ENCODE peak calls at places on chromosomes 4 and X, in eight cellular contexts. One of them, this sample, is unnamed.

GRCh38 chrX:111581086-111581485 is 69.6 kb downstream of the SERTM2 start:
- DNase-seq in astrocyte of the spinal cord: peak
- DNase-seq in fibroblast of mammary gland: no peak
- DNase-seq in cardiac fibroblast: no peak
- DNase-seq in right lobe of liver: no peak
- DNase-seq in AG04450: no peak
- DNase-seq in IMR-90: no peak
- DNase-seq in effector memory CD4-positive, alpha-beta T cell: no peak
- DNase-seq in this sample: no peak

GRCh38 chr4:130031858-130032257 is 935.9 kb downstream of the C4orf33 start:
- DNase-seq in astrocyte of the spinal cord: no peak
- DNase-seq in effector memory CD4-positive, alpha-beta T cell: no peak
- DNase-seq in IMR-90: no peak
- DNase-seq in AG04450: no peak
- DNase-seq in right lobe of liver: no peak
- DNase-seq in fibroblast of mammary gland: no peak
- DNase-seq in cardiac fibroblast: no peak
- DNase-seq in this sample: no peak

GRCh38 chr4:36244257-36245084 is at the start of gene ARAP2:
- DNase-seq in AG04450: no peak
- DNase-seq in IMR-90: peak
- DNase-seq in fibroblast of mammary gland: peak
- DNase-seq in astrocyte of the spinal cord: peak
- DNase-seq in cardiac fibroblast: peak
- DNase-seq in right lobe of liver: peak
- DNase-seq in effector memory CD4-positive, alpha-beta T cell: peak
- DNase-seq in this sample: no peak

GRCh38 chr4:38266616-38267015 is 306.4 kb downstream of the PTTG2 start:
- DNase-seq in right lobe of liver: no peak
- DNase-seq in fibroblast of mammary gland: peak
- DNase-seq in IMR-90: peak
- DNase-seq in astrocyte of the spinal cord: peak
- DNase-seq in cardiac fibroblast: no peak
- DNase-seq in effector memory CD4-positive, alpha-beta T cell: no peak
- DNase-seq in AG04450: no peak
- DNase-seq in this sample: no peak

GRCh38 chr4:119628281-119629141 is at the start of gene PDE5A:
- DNase-seq in astrocyte of the spinal cord: peak
- DNase-seq in effector memory CD4-positive, alpha-beta T cell: peak
- DNase-seq in right lobe of liver: peak
- DNase-seq in IMR-90: peak
- DNase-seq in AG04450: peak
- DNase-seq in cardiac fibroblast: peak
- DNase-seq in fibroblast of mammary gland: peak
- DNase-seq in this sample: peak

GRCh38 chr4:2247128-2248043 is 5.5 kb upstream of the HAUS3 start:
- DNase-seq in effector memory CD4-positive, alpha-beta T cell: no peak
- DNase-seq in right lobe of liver: peak
- DNase-seq in AG04450: no peak
- DNase-seq in cardiac fibroblast: no peak
- DNase-seq in IMR-90: no peak
- DNase-seq in fibroblast of mammary gland: no peak
- DNase-seq in astrocyte of the spinal cord: no peak
- DNase-seq in this sample: no peak

GRCh38 chrX:118058924-118059323 is 57.7 kb downstream of the KLHL13 start:
- DNase-seq in effector memory CD4-positive, alpha-beta T cell: no peak
- DNase-seq in astrocyte of the spinal cord: no peak
- DNase-seq in AG04450: no peak
- DNase-seq in right lobe of liver: no peak
- DNase-seq in cardiac fibroblast: no peak
- DNase-seq in fibroblast of mammary gland: no peak
- DNase-seq in IMR-90: peak
- DNase-seq in this sample: no peak

GRCh38 chr4:71814433-71814832 is 30.6 kb upstream of the GC start:
- DNase-seq in right lobe of liver: no peak
- DNase-seq in effector memory CD4-positive, alpha-beta T cell: no peak
- DNase-seq in fibroblast of mammary gland: no peak
- DNase-seq in astrocyte of the spinal cord: no peak
- DNase-seq in AG04450: no peak
- DNase-seq in cardiac fibroblast: no peak
- DNase-seq in IMR-90: no peak
- DNase-seq in this sample: no peak

GRCh38 chrX:20665441-20665840 is 398.7 kb upstream of the RPS6KA3 start:
- DNase-seq in cardiac fibroblast: no peak
- DNase-seq in right lobe of liver: no peak
- DNase-seq in effector memory CD4-positive, alpha-beta T cell: no peak
- DNase-seq in IMR-90: no peak
- DNase-seq in astrocyte of the spinal cord: no peak
- DNase-seq in fibroblast of mammary gland: no peak
- DNase-seq in AG04450: no peak
- DNase-seq in this sample: no peak

GRCh38 chr4:37976513-37976912 is 16.3 kb downstream of the PTTG2 start:
- DNase-seq in cardiac fibroblast: peak
- DNase-seq in right lobe of liver: no peak
- DNase-seq in astrocyte of the spinal cord: peak
- DNase-seq in fibroblast of mammary gland: no peak
- DNase-seq in IMR-90: no peak
- DNase-seq in effector memory CD4-positive, alpha-beta T cell: no peak
- DNase-seq in AG04450: no peak
- DNase-seq in this sample: no peak

GRCh38 chrX:129779747-129780146 is at the start of gene SASH3:
- DNase-seq in IMR-90: no peak
- DNase-seq in cardiac fibroblast: no peak
- DNase-seq in right lobe of liver: peak
- DNase-seq in AG04450: no peak
- DNase-seq in effector memory CD4-positive, alpha-beta T cell: peak
- DNase-seq in astrocyte of the spinal cord: no peak
- DNase-seq in fibroblast of mammary gland: no peak
- DNase-seq in this sample: peak

GRCh38 chrX:151912221-151912620 is 468 bp upstream of the MAGEA4 start:
- DNase-seq in fibroblast of mammary gland: no peak
- DNase-seq in AG04450: no peak
- DNase-seq in right lobe of liver: no peak
- DNase-seq in IMR-90: no peak
- DNase-seq in astrocyte of the spinal cord: no peak
- DNase-seq in cardiac fibroblast: no peak
- DNase-seq in effector memory CD4-positive, alpha-beta T cell: no peak
- DNase-seq in this sample: no peak

GRCh38 chr4:128782076-128782715 is 27.3 kb upstream of the JADE1 start:
- DNase-seq in right lobe of liver: peak
- DNase-seq in fibroblast of mammary gland: no peak
- DNase-seq in AG04450: no peak
- DNase-seq in astrocyte of the spinal cord: no peak
- DNase-seq in cardiac fibroblast: no peak
- DNase-seq in effector memory CD4-positive, alpha-beta T cell: peak
- DNase-seq in IMR-90: peak
- DNase-seq in this sample: peak

GRCh38 chr4:94534401-94535312 is 82.9 kb downstream of the PDLIM5 start:
- DNase-seq in AG04450: no peak
- DNase-seq in astrocyte of the spinal cord: no peak
- DNase-seq in right lobe of liver: no peak
- DNase-seq in effector memory CD4-positive, alpha-beta T cell: no peak
- DNase-seq in fibroblast of mammary gland: no peak
- DNase-seq in cardiac fibroblast: no peak
- DNase-seq in IMR-90: no peak
- DNase-seq in this sample: no peak

GRCh38 chr4:78186597-78187543 is 129.7 kb downstream of the FRAS1 start:
- DNase-seq in effector memory CD4-positive, alpha-beta T cell: no peak
- DNase-seq in cardiac fibroblast: no peak
- DNase-seq in AG04450: no peak
- DNase-seq in astrocyte of the spinal cord: no peak
- DNase-seq in right lobe of liver: no peak
- DNase-seq in IMR-90: no peak
- DNase-seq in fibroblast of mammary gland: no peak
- DNase-seq in this sample: no peak

GRCh38 chr4:181962321-181962720 is 280.9 kb upstream of the TENM3 start:
- DNase-seq in IMR-90: no peak
- DNase-seq in astrocyte of the spinal cord: no peak
- DNase-seq in fibroblast of mammary gland: peak
- DNase-seq in AG04450: no peak
- DNase-seq in cardiac fibroblast: peak
- DNase-seq in effector memory CD4-positive, alpha-beta T cell: no peak
- DNase-seq in right lobe of liver: no peak
- DNase-seq in this sample: no peak

DNA sequence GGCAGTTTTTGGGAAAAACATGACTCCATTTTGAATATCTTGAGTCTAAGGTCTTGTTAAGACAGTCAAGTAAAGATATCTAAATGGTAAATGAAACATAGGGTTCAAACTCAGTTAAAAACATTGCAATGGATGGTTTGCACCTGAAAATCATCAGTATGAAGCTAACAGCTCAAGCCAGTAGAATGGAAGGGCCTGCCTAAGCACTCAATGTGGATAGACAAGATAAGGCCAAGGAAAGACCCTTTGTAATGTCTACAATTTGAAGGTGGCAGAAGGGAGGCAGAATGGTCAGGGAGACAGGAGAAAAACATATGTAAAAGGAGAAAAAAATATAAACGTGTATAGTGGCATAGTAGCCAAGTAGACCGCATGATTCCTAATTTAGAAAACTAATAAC is 78.2 kb downstream of the REELD1 start:
- DNase-seq in right lobe of liver: no peak
- DNase-seq in effector memory CD4-positive, alpha-beta T cell: no peak
- DNase-seq in IMR-90: no peak
- DNase-seq in fibroblast of mammary gland: no peak
- DNase-seq in AG04450: no peak
- DNase-seq in cardiac fibroblast: no peak
- DNase-seq in astrocyte of the spinal cord: no peak
- DNase-seq in this sample: no peak
- H3K4me3 ChIP-seq in right lobe of liver: no peak
- H3K4me3 ChIP-seq in effector memory CD4-positive, alpha-beta T cell: no peak
- H3K4me3 ChIP-seq in IMR-90: no peak
- H3K4me3 ChIP-seq in fibroblast of mammary gland: no peak
- H3K4me3 ChIP-seq in AG04450: no peak
- H3K4me3 ChIP-seq in cardiac fibroblast: no peak
- H3K4me3 ChIP-seq in astrocyte of the spinal cord: no peak
- H3K4me3 ChIP-seq in this sample: no peak

GRCh38 chrX:135010921-135011320 is 11.4 kb downstream of the RTL8B start:
- DNase-seq in effector memory CD4-positive, alpha-beta T cell: no peak
- DNase-seq in AG04450: no peak
- DNase-seq in cardiac fibroblast: no peak
- DNase-seq in IMR-90: no peak
- DNase-seq in astrocyte of the spinal cord: no peak
- DNase-seq in right lobe of liver: no peak
- DNase-seq in fibroblast of mammary gland: no peak
- DNase-seq in this sample: no peak
- H3K4me3 ChIP-seq in effector memory CD4-positive, alpha-beta T cell: no peak
- H3K4me3 ChIP-seq in AG04450: no peak
- H3K4me3 ChIP-seq in cardiac fibroblast: no peak
- H3K4me3 ChIP-seq in IMR-90: no peak
- H3K4me3 ChIP-seq in astrocyte of the spinal cord: no peak
- H3K4me3 ChIP-seq in right lobe of liver: no peak
- H3K4me3 ChIP-seq in fibroblast of mammary gland: no peak
- H3K4me3 ChIP-seq in this sample: no peak

GRCh38 chr4:7909966-7910720 is 29.5 kb downstream of the AFAP1 start:
- DNase-seq in right lobe of liver: no peak
- DNase-seq in cardiac fibroblast: peak
- DNase-seq in effector memory CD4-positive, alpha-beta T cell: no peak
- DNase-seq in IMR-90: peak
- DNase-seq in astrocyte of the spinal cord: no peak
- DNase-seq in AG04450: no peak
- DNase-seq in fibroblast of mammary gland: peak
- DNase-seq in this sample: no peak
- H3K4me3 ChIP-seq in right lobe of liver: no peak
- H3K4me3 ChIP-seq in cardiac fibroblast: no peak
- H3K4me3 ChIP-seq in effector memory CD4-positive, alpha-beta T cell: no peak
- H3K4me3 ChIP-seq in IMR-90: no peak
- H3K4me3 ChIP-seq in astrocyte of the spinal cord: no peak
- H3K4me3 ChIP-seq in AG04450: peak
- H3K4me3 ChIP-seq in fibroblast of mammary gland: peak
- H3K4me3 ChIP-seq in this sample: no peak

GRCh38 chr4:125370478-125370877 is 55.7 kb downstream of the FAT4 start:
- DNase-seq in astrocyte of the spinal cord: no peak
- DNase-seq in IMR-90: no peak
- DNase-seq in right lobe of liver: no peak
- DNase-seq in AG04450: no peak
- DNase-seq in effector memory CD4-positive, alpha-beta T cell: no peak
- DNase-seq in cardiac fibroblast: no peak
- DNase-seq in fibroblast of mammary gland: no peak
- DNase-seq in this sample: no peak

GRCh38 chr4:125365731-125366130 is 51.0 kb downstream of the FAT4 start:
- DNase-seq in cardiac fibroblast: no peak
- DNase-seq in IMR-90: no peak
- DNase-seq in AG04450: no peak
- DNase-seq in right lobe of liver: no peak
- DNase-seq in fibroblast of mammary gland: no peak
- DNase-seq in effector memory CD4-positive, alpha-beta T cell: no peak
- DNase-seq in astrocyte of the spinal cord: no peak
- DNase-seq in this sample: no peak

GRCh38 chr4:125368161-125368560 is 53.4 kb downstream of the FAT4 start:
- DNase-seq in right lobe of liver: no peak
- DNase-seq in fibroblast of mammary gland: peak
- DNase-seq in AG04450: peak
- DNase-seq in IMR-90: peak
- DNase-seq in astrocyte of the spinal cord: peak
- DNase-seq in effector memory CD4-positive, alpha-beta T cell: no peak
- DNase-seq in cardiac fibroblast: peak
- DNase-seq in this sample: no peak

GRCh38 chr4:125368684-125369083 is 53.9 kb downstream of the FAT4 start:
- DNase-seq in astrocyte of the spinal cord: peak
- DNase-seq in IMR-90: peak
- DNase-seq in cardiac fibroblast: peak
- DNase-seq in fibroblast of mammary gland: peak
- DNase-seq in AG04450: peak
- DNase-seq in right lobe of liver: no peak
- DNase-seq in effector memory CD4-positive, alpha-beta T cell: no peak
- DNase-seq in this sample: no peak

DNA sequence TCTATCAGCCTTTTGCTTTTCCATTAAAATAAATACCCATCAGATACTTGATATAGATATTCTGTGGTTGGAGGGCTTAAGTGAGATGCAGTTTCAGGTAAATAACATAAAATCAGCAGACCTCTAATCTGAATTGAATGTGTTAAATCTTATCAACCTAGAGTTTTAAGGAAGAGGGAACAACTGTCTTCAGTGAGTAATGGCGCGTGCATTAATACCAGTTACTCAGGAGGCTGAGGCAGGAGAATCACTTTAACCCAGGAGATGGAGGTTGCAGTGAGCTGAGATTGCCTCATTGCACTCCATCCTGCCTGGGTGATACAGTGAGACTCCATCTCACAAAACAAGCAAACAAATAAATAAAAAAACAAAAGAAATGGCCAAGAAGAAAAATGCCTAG is 54.3 kb downstream of the FAT4 start:
- DNase-seq in right lobe of liver: no peak
- DNase-seq in fibroblast of mammary gland: no peak
- DNase-seq in AG04450: no peak
- DNase-seq in IMR-90: no peak
- DNase-seq in astrocyte of the spinal cord: no peak
- DNase-seq in effector memory CD4-positive, alpha-beta T cell: no peak
- DNase-seq in cardiac fibroblast: no peak
- DNase-seq in this sample: no peak
- H3K4me3 ChIP-seq in right lobe of liver: no peak
- H3K4me3 ChIP-seq in fibroblast of mammary gland: no peak
- H3K4me3 ChIP-seq in AG04450: peak
- H3K4me3 ChIP-seq in IMR-90: peak
- H3K4me3 ChIP-seq in astrocyte of the spinal cord: no peak
- H3K4me3 ChIP-seq in effector memory CD4-positive, alpha-beta T cell: no peak
- H3K4me3 ChIP-seq in cardiac fibroblast: peak
- H3K4me3 ChIP-seq in this sample: no peak

This sample was measured in Jurkat, Clone E6-1.